ENCODE peak calls at places on chromosomes 6 and 20, in five cellular contexts. R is AG09309, Q is aorta, D is GF-D8, G is HTR-8/SVneo. J is an unnamed sample.

GRCh38 chr20:34708621-34709043 is 4.5 kb downstream of the TP53INP2 start:
- DNase-seq in R (no peak), Q (peak), D (no peak), G (no peak), J (peak)

GRCh38 chr20:23331951-23332350 is 18.6 kb upstream of the NXT1 start:
- DNase-seq in R (no peak), Q (no peak), D (no peak), G (no peak), J (no peak)

GRCh38 chr20:20593447-20594170 is 118.8 kb downstream of the RALGAPA2 start:
- DNase-seq in R (no peak), Q (no peak), D (no peak), G (peak), J (peak)

GRCh38 chr6:35190306-35190705 is 23.4 kb upstream of the SCUBE3 start:
- DNase-seq in R (no peak), Q (no peak), D (no peak), G (no peak), J (no peak)

GRCh38 chr6:79330723-79331122 is 96.2 kb upstream of the HMGN3 start:
- DNase-seq in R (no peak), Q (no peak), D (no peak), G (no peak), J (no peak)

GRCh38 chr20:50879649-50880550 is 51.3 kb downstream of the ADNP start:
- DNase-seq in R (no peak), Q (no peak), D (no peak), G (no peak), J (no peak)

GRCh38 chr20:13644010-13644409 is 5.3 kb upstream of the TASP1 start:
- DNase-seq in R (no peak), Q (no peak), D (no peak), G (no peak), J (no peak)

GRCh38 chr20:12331236-12331635 is 413.5 kb downstream of the BTBD3 start:
- DNase-seq in R (no peak), Q (no peak), D (no peak), G (no peak), J (no peak)

GRCh38 chr6:24403501-24403824 is 727 bp downstream of the MRS2 start:
- DNase-seq in R (no peak), Q (no peak), D (no peak), G (no peak), J (peak)

GRCh38 chr6:83474309-83474708 is 38.0 kb upstream of the PRSS35 start:
- DNase-seq in R (no peak), Q (no peak), D (no peak), G (no peak), J (no peak)

GRCh38 chr6:129699661-129700060 is 10.3 kb downstream of the ARHGAP18 start:
- DNase-seq in R (no peak), Q (no peak), D (peak), G (no peak), J (no peak)

GRCh38 chr20:33744773-33745385 is 13.1 kb downstream of the ZNF341 start:
- DNase-seq in R (no peak), Q (no peak), D (no peak), G (no peak), J (no peak)

GRCh38 chr6:93566285-93566684 is 146.9 kb upstream of the EPHA7 start:
- DNase-seq in R (no peak), Q (no peak), D (no peak), G (no peak), J (no peak)

GRCh38 chr6:41733707-41734665 is 1.4 kb downstream of the TFEB start:
- DNase-seq in R (no peak), Q (peak), D (no peak), G (peak), J (peak)

GRCh38 chr20:41245086-41245707 is 72.3 kb downstream of the ZHX3 start:
- DNase-seq in R (no peak), Q (no peak), D (no peak), G (no peak), J (no peak)

GRCh38 chr6:52515219-52515960 is 61.5 kb downstream of the TRAM2 start:
- DNase-seq in R (no peak), Q (no peak), D (no peak), G (no peak), J (no peak)